ENCODE peak calls at places on chromosomes 6 and 20, in five cellular contexts. Y is activated CD4-positive, alpha-beta T cell treated with anti-CD3 and anti-CD28 coated beads for 24 hours; A is mucosa of descending colon; E is NCI-H1092 treated with DMSO at 0.1 percent for 48 hours; T is lower leg skin. W is an unnamed sample.

GRCh38 chr6:155154158-155154830 is 109.5 kb upstream of the CLDN20 start:
- DNase-seq in Y (no peak), A (no peak), E (peak), T (peak), W (no peak)

GRCh38 chr6:52726741-52727535 is 36.3 kb downstream of the GSTA2 start:
- DNase-seq in Y (no peak), A (no peak), E (no peak), T (no peak), W (no peak)

GRCh38 chr6:149851461-149851860 is 12.7 kb downstream of the LRP11 start:
- DNase-seq in Y (no peak), A (no peak), E (no peak), T (no peak), W (no peak)

GRCh38 chr20:62931464-62931863 is 5.2 kb upstream of the DIDO1 start:
- DNase-seq in Y (no peak), A (no peak), E (no peak), T (no peak), W (no peak)

GRCh38 chr6:24223131-24223715 is 97.2 kb downstream of the NRSN1 start:
- DNase-seq in Y (no peak), A (no peak), E (no peak), T (no peak), W (no peak)

GRCh38 chr20:63534427-63534830 is 2.7 kb downstream of the PTK6 start:
- DNase-seq in Y (no peak), A (no peak), E (no peak), T (no peak), W (peak)

GRCh38 chr6:169990095-169991030 is 238.9 kb downstream of the ERMARD start:
- DNase-seq in Y (peak), A (peak), E (no peak), T (peak), W (no peak)

GRCh38 chr20:54221383-54221782 is 13.5 kb downstream of the PFDN4 start:
- DNase-seq in Y (no peak), A (no peak), E (no peak), T (no peak), W (no peak)

GRCh38 chr20:62470459-62470858 is 5.3 kb downstream of the GATA5 start:
- DNase-seq in Y (no peak), A (no peak), E (no peak), T (no peak), W (no peak)

GRCh38 chr6:4812068-4812467 is 35.9 kb downstream of the CDYL start:
- DNase-seq in Y (no peak), A (no peak), E (no peak), T (no peak), W (no peak)

GRCh38 chr6:30443657-30444450 is 45.5 kb upstream of the HLA-E start:
- DNase-seq in Y (no peak), A (no peak), E (no peak), T (no peak), W (no peak)

GRCh38 chr6:40909811-40910210 is 129.2 kb downstream of the UNC5CL start:
- DNase-seq in Y (no peak), A (no peak), E (no peak), T (no peak), W (no peak)

GRCh38 chr6:167103041-167103816 is 19.7 kb upstream of the CCR6 start:
- DNase-seq in Y (no peak), A (no peak), E (no peak), T (peak), W (peak)

GRCh38 chr20:19692685-19693119 is 65.4 kb upstream of the RIN2 start:
- DNase-seq in Y (peak), A (peak), E (peak), T (peak), W (peak)

GRCh38 chr6:17280138-17280537 is 1.0 kb upstream of the RBM24 start:
- DNase-seq in Y (no peak), A (no peak), E (no peak), T (no peak), W (no peak)

GRCh38 chr6:125745281-125746018 is 4.0 kb upstream of the HEY2 start:
- DNase-seq in Y (no peak), A (no peak), E (no peak), T (no peak), W (no peak)